ENCODE peak calls at places on chromosomes 16 and 17, in five cellular contexts. One of them, this sample, is unnamed.
A peak's percentile ranks its signal among the peaks of the same experiment; 100 is the strongest.

GRCh38 chr16:4053663-4054479 is 62.4 kb downstream of the ADCY9 start:
- DNase-seq in T-cell: no peak
- DNase-seq in stimulated activated naive CD8-positive, alpha-beta T cell treated with anti-CD3 and anti-CD28 coated beads, Interleukin-15, Interleukin-2, amounts not matched to agents 100 U/mL and 50 U/mL, for 24 hours: no peak
- DNase-seq in T-helper 1 cell: no peak
- DNase-seq in GDM1: no peak
- DNase-seq in this sample: no peak

GRCh38 chr16:57299009-57299718 is 14.7 kb upstream of the PLLP start:
- DNase-seq in GDM1: no peak
- DNase-seq in stimulated activated naive CD8-positive, alpha-beta T cell treated with anti-CD3 and anti-CD28 coated beads, Interleukin-15, Interleukin-2, amounts not matched to agents 100 U/mL and 50 U/mL, for 24 hours: peak; percentile 57
- DNase-seq in T-helper 1 cell: peak; percentile 30
- DNase-seq in T-cell: no peak
- DNase-seq in this sample: no peak

GRCh38 chr16:58462997-58463891 is 36.7 kb upstream of the NDRG4 start:
- DNase-seq in GDM1: no peak
- DNase-seq in stimulated activated naive CD8-positive, alpha-beta T cell treated with anti-CD3 and anti-CD28 coated beads, Interleukin-15, Interleukin-2, amounts not matched to agents 100 U/mL and 50 U/mL, for 24 hours: peak; percentile 14
- DNase-seq in T-helper 1 cell: no peak
- DNase-seq in T-cell: no peak
- DNase-seq in this sample: no peak

GRCh38 chr17:70772761-70773160 is 603.4 kb downstream of the KCNJ2 start:
- DNase-seq in T-helper 1 cell: no peak
- DNase-seq in T-cell: no peak
- DNase-seq in stimulated activated naive CD8-positive, alpha-beta T cell treated with anti-CD3 and anti-CD28 coated beads, Interleukin-15, Interleukin-2, amounts not matched to agents 100 U/mL and 50 U/mL, for 24 hours: no peak
- DNase-seq in GDM1: no peak
- DNase-seq in this sample: no peak

GRCh38 chr16:84005391-84005790 is 37.2 kb downstream of the SLC38A8 start:
- DNase-seq in stimulated activated naive CD8-positive, alpha-beta T cell treated with anti-CD3 and anti-CD28 coated beads, Interleukin-15, Interleukin-2, amounts not matched to agents 100 U/mL and 50 U/mL, for 24 hours: no peak
- DNase-seq in T-helper 1 cell: no peak
- DNase-seq in GDM1: no peak
- DNase-seq in T-cell: no peak
- DNase-seq in this sample: no peak

GRCh38 chr16:11045441-11045840 is 101.1 kb downstream of the CLEC16A start:
- DNase-seq in T-cell: no peak
- DNase-seq in T-helper 1 cell: no peak
- DNase-seq in GDM1: no peak
- DNase-seq in stimulated activated naive CD8-positive, alpha-beta T cell treated with anti-CD3 and anti-CD28 coated beads, Interleukin-15, Interleukin-2, amounts not matched to agents 100 U/mL and 50 U/mL, for 24 hours: no peak
- DNase-seq in this sample: no peak

GRCh38 chr16:72285728-72286127 is 113.8 kb upstream of the PMFBP1 start:
- DNase-seq in T-cell: no peak
- DNase-seq in GDM1: no peak
- DNase-seq in stimulated activated naive CD8-positive, alpha-beta T cell treated with anti-CD3 and anti-CD28 coated beads, Interleukin-15, Interleukin-2, amounts not matched to agents 100 U/mL and 50 U/mL, for 24 hours: no peak
- DNase-seq in T-helper 1 cell: no peak
- DNase-seq in this sample: no peak

GRCh38 chr17:14464741-14465140 is 163.9 kb downstream of the HS3ST3B1 start:
- DNase-seq in GDM1: no peak
- DNase-seq in T-helper 1 cell: no peak
- DNase-seq in T-cell: no peak
- DNase-seq in stimulated activated naive CD8-positive, alpha-beta T cell treated with anti-CD3 and anti-CD28 coated beads, Interleukin-15, Interleukin-2, amounts not matched to agents 100 U/mL and 50 U/mL, for 24 hours: no peak
- DNase-seq in this sample: no peak

GRCh38 chr17:1299729-1300579 is 20.5 kb downstream of the TRARG1 start:
- DNase-seq in T-cell: no peak
- DNase-seq in GDM1: no peak
- DNase-seq in T-helper 1 cell: no peak
- DNase-seq in stimulated activated naive CD8-positive, alpha-beta T cell treated with anti-CD3 and anti-CD28 coated beads, Interleukin-15, Interleukin-2, amounts not matched to agents 100 U/mL and 50 U/mL, for 24 hours: no peak
- DNase-seq in this sample: no peak

GRCh38 chr17:16243811-16244567 is 27.0 kb downstream of the PIGL start:
- DNase-seq in stimulated activated naive CD8-positive, alpha-beta T cell treated with anti-CD3 and anti-CD28 coated beads, Interleukin-15, Interleukin-2, amounts not matched to agents 100 U/mL and 50 U/mL, for 24 hours: no peak
- DNase-seq in GDM1: no peak
- DNase-seq in T-helper 1 cell: no peak
- DNase-seq in T-cell: no peak
- DNase-seq in this sample: no peak

GRCh38 chr16:64089697-64090096 is 1032.2 kb downstream of the CDH11 start:
- DNase-seq in stimulated activated naive CD8-positive, alpha-beta T cell treated with anti-CD3 and anti-CD28 coated beads, Interleukin-15, Interleukin-2, amounts not matched to agents 100 U/mL and 50 U/mL, for 24 hours: no peak
- DNase-seq in T-cell: no peak
- DNase-seq in T-helper 1 cell: no peak
- DNase-seq in GDM1: no peak
- DNase-seq in this sample: no peak

GRCh38 chr16:53881371-53881770 is 177.4 kb downstream of the FTO start:
- DNase-seq in stimulated activated naive CD8-positive, alpha-beta T cell treated with anti-CD3 and anti-CD28 coated beads, Interleukin-15, Interleukin-2, amounts not matched to agents 100 U/mL and 50 U/mL, for 24 hours: no peak
- DNase-seq in T-helper 1 cell: no peak
- DNase-seq in T-cell: no peak
- DNase-seq in GDM1: no peak
- DNase-seq in this sample: no peak

GRCh38 chr17:36928450-36929125 is 8.7 kb upstream of the LHX1 start:
- DNase-seq in GDM1: no peak
- DNase-seq in T-cell: no peak
- DNase-seq in stimulated activated naive CD8-positive, alpha-beta T cell treated with anti-CD3 and anti-CD28 coated beads, Interleukin-15, Interleukin-2, amounts not matched to agents 100 U/mL and 50 U/mL, for 24 hours: no peak
- DNase-seq in T-helper 1 cell: no peak
- DNase-seq in this sample: no peak

GRCh38 chr17:7322520-7323194 is 6.5 kb downstream of the NEURL4 start:
- DNase-seq in stimulated activated naive CD8-positive, alpha-beta T cell treated with anti-CD3 and anti-CD28 coated beads, Interleukin-15, Interleukin-2, amounts not matched to agents 100 U/mL and 50 U/mL, for 24 hours: no peak
- DNase-seq in T-helper 1 cell: no peak
- DNase-seq in T-cell: no peak
- DNase-seq in GDM1: no peak
- DNase-seq in this sample: no peak

GRCh38 chr17:75517277-75517865 is 1.0 kb downstream of the TSEN54 start:
- DNase-seq in stimulated activated naive CD8-positive, alpha-beta T cell treated with anti-CD3 and anti-CD28 coated beads, Interleukin-15, Interleukin-2, amounts not matched to agents 100 U/mL and 50 U/mL, for 24 hours: peak; percentile 52
- DNase-seq in T-cell: no peak
- DNase-seq in T-helper 1 cell: no peak
- DNase-seq in GDM1: no peak
- DNase-seq in this sample: peak; percentile 62

GRCh38 chr17:19546289-19547065 is 12.8 kb downstream of the SLC47A1 start:
- DNase-seq in stimulated activated naive CD8-positive, alpha-beta T cell treated with anti-CD3 and anti-CD28 coated beads, Interleukin-15, Interleukin-2, amounts not matched to agents 100 U/mL and 50 U/mL, for 24 hours: no peak
- DNase-seq in T-cell: no peak
- DNase-seq in GDM1: no peak
- DNase-seq in T-helper 1 cell: no peak
- DNase-seq in this sample: no peak

GRCh38 chr17:82862758-82863645 is 23.2 kb upstream of the ZNF750 start:
- DNase-seq in T-helper 1 cell: no peak
- DNase-seq in stimulated activated naive CD8-positive, alpha-beta T cell treated with anti-CD3 and anti-CD28 coated beads, Interleukin-15, Interleukin-2, amounts not matched to agents 100 U/mL and 50 U/mL, for 24 hours: no peak
- DNase-seq in GDM1: no peak
- DNase-seq in T-cell: no peak
- DNase-seq in this sample: peak; percentile 61

GRCh38 chr17:73278465-73279453 is 17.1 kb upstream of the CPSF4L start:
- DNase-seq in GDM1: no peak
- DNase-seq in T-helper 1 cell: no peak
- DNase-seq in T-cell: no peak
- DNase-seq in stimulated activated naive CD8-positive, alpha-beta T cell treated with anti-CD3 and anti-CD28 coated beads, Interleukin-15, Interleukin-2, amounts not matched to agents 100 U/mL and 50 U/mL, for 24 hours: no peak
- DNase-seq in this sample: no peak

GRCh38 chr17:73293031-73293430 is 18.8 kb downstream of the CDC42EP4 start:
- DNase-seq in T-cell: no peak
- DNase-seq in stimulated activated naive CD8-positive, alpha-beta T cell treated with anti-CD3 and anti-CD28 coated beads, Interleukin-15, Interleukin-2, amounts not matched to agents 100 U/mL and 50 U/mL, for 24 hours: no peak
- DNase-seq in GDM1: no peak
- DNase-seq in T-helper 1 cell: no peak
- DNase-seq in this sample: peak; percentile 61

GRCh38 chr17:76353599-76354316 is at the start of gene PRPSAP1:
- DNase-seq in GDM1: peak; percentile 85
- DNase-seq in T-helper 1 cell: peak; percentile 58
- DNase-seq in T-cell: peak; percentile 74
- DNase-seq in stimulated activated naive CD8-positive, alpha-beta T cell treated with anti-CD3 and anti-CD28 coated beads, Interleukin-15, Interleukin-2, amounts not matched to agents 100 U/mL and 50 U/mL, for 24 hours: peak; percentile 84
- DNase-seq in this sample: peak; percentile 91

GRCh38 chr16:54282923-54283734 is 3.5 kb downstream of the IRX3 start:
- DNase-seq in stimulated activated naive CD8-positive, alpha-beta T cell treated with anti-CD3 and anti-CD28 coated beads, Interleukin-15, Interleukin-2, amounts not matched to agents 100 U/mL and 50 U/mL, for 24 hours: no peak
- DNase-seq in GDM1: no peak
- DNase-seq in T-helper 1 cell: no peak
- DNase-seq in T-cell: no peak
- DNase-seq in this sample: peak; percentile 61

GRCh38 chr16:57261806-57262205 is 16.7 kb downstream of the ARL2BP start:
- DNase-seq in T-helper 1 cell: no peak
- DNase-seq in stimulated activated naive CD8-positive, alpha-beta T cell treated with anti-CD3 and anti-CD28 coated beads, Interleukin-15, Interleukin-2, amounts not matched to agents 100 U/mL and 50 U/mL, for 24 hours: no peak
- DNase-seq in GDM1: no peak
- DNase-seq in T-cell: no peak
- DNase-seq in this sample: peak; percentile 45

GRCh38 chr16:1530883-1531637 is 2.4 kb upstream of the TMEM204 start:
- DNase-seq in T-helper 1 cell: no peak
- DNase-seq in GDM1: no peak
- DNase-seq in stimulated activated naive CD8-positive, alpha-beta T cell treated with anti-CD3 and anti-CD28 coated beads, Interleukin-15, Interleukin-2, amounts not matched to agents 100 U/mL and 50 U/mL, for 24 hours: no peak
- DNase-seq in T-cell: no peak
- DNase-seq in this sample: no peak

GRCh38 chr17:65533855-65534457 is 27.5 kb downstream of the AXIN2 start:
- DNase-seq in T-cell: no peak
- DNase-seq in T-helper 1 cell: no peak
- DNase-seq in stimulated activated naive CD8-positive, alpha-beta T cell treated with anti-CD3 and anti-CD28 coated beads, Interleukin-15, Interleukin-2, amounts not matched to agents 100 U/mL and 50 U/mL, for 24 hours: no peak
- DNase-seq in GDM1: no peak
- DNase-seq in this sample: peak; percentile 9

GRCh38 chr16:87948119-87948545 is 3.1 kb upstream of the BANP start:
- DNase-seq in stimulated activated naive CD8-positive, alpha-beta T cell treated with anti-CD3 and anti-CD28 coated beads, Interleukin-15, Interleukin-2, amounts not matched to agents 100 U/mL and 50 U/mL, for 24 hours: no peak
- DNase-seq in T-cell: no peak
- DNase-seq in T-helper 1 cell: no peak
- DNase-seq in GDM1: no peak
- DNase-seq in this sample: no peak

GRCh38 chr17:77491921-77492445 is 351.2 kb downstream of the SEC14L1 start:
- DNase-seq in T-helper 1 cell: no peak
- DNase-seq in T-cell: peak; percentile 14
- DNase-seq in stimulated activated naive CD8-positive, alpha-beta T cell treated with anti-CD3 and anti-CD28 coated beads, Interleukin-15, Interleukin-2, amounts not matched to agents 100 U/mL and 50 U/mL, for 24 hours: peak; percentile 48
- DNase-seq in GDM1: no peak
- DNase-seq in this sample: peak; percentile 52

GRCh38 chr17:45750779-45751440 is 33.2 kb upstream of the CRHR1 start:
- DNase-seq in stimulated activated naive CD8-positive, alpha-beta T cell treated with anti-CD3 and anti-CD28 coated beads, Interleukin-15, Interleukin-2, amounts not matched to agents 100 U/mL and 50 U/mL, for 24 hours: no peak
- DNase-seq in T-helper 1 cell: no peak
- DNase-seq in GDM1: no peak
- DNase-seq in T-cell: no peak
- DNase-seq in this sample: no peak

GRCh38 chr16:2008631-2009301 is 855 bp downstream of the ZNF598 start:
- DNase-seq in T-helper 1 cell: no peak
- DNase-seq in GDM1: no peak
- DNase-seq in stimulated activated naive CD8-positive, alpha-beta T cell treated with anti-CD3 and anti-CD28 coated beads, Interleukin-15, Interleukin-2, amounts not matched to agents 100 U/mL and 50 U/mL, for 24 hours: peak; percentile 64
- DNase-seq in T-cell: no peak
- DNase-seq in this sample: no peak

GRCh38 chr17:16027708-16028584 is 28.3 kb downstream of the TTC19 start:
- DNase-seq in stimulated activated naive CD8-positive, alpha-beta T cell treated with anti-CD3 and anti-CD28 coated beads, Interleukin-15, Interleukin-2, amounts not matched to agents 100 U/mL and 50 U/mL, for 24 hours: peak; percentile 58
- DNase-seq in T-helper 1 cell: no peak
- DNase-seq in GDM1: no peak
- DNase-seq in T-cell: no peak
- DNase-seq in this sample: peak; percentile 69

GRCh38 chr17:4232168-4232813 is 31.5 kb downstream of the ANKFY1 start:
- DNase-seq in GDM1: no peak
- DNase-seq in stimulated activated naive CD8-positive, alpha-beta T cell treated with anti-CD3 and anti-CD28 coated beads, Interleukin-15, Interleukin-2, amounts not matched to agents 100 U/mL and 50 U/mL, for 24 hours: no peak
- DNase-seq in T-helper 1 cell: no peak
- DNase-seq in T-cell: no peak
- DNase-seq in this sample: no peak

GRCh38 chr16:65832679-65833078 is 533.8 kb upstream of the CDH5 start:
- DNase-seq in GDM1: no peak
- DNase-seq in stimulated activated naive CD8-positive, alpha-beta T cell treated with anti-CD3 and anti-CD28 coated beads, Interleukin-15, Interleukin-2, amounts not matched to agents 100 U/mL and 50 U/mL, for 24 hours: no peak
- DNase-seq in T-cell: no peak
- DNase-seq in T-helper 1 cell: no peak
- DNase-seq in this sample: no peak

GRCh38 chr17:48729335-48730239 is 1.0 kb upstream of the HOXB13 start:
- DNase-seq in T-helper 1 cell: no peak
- DNase-seq in T-cell: no peak
- DNase-seq in GDM1: no peak
- DNase-seq in stimulated activated naive CD8-positive, alpha-beta T cell treated with anti-CD3 and anti-CD28 coated beads, Interleukin-15, Interleukin-2, amounts not matched to agents 100 U/mL and 50 U/mL, for 24 hours: no peak
- DNase-seq in this sample: peak; percentile 28

GRCh38 chr16:69397821-69398521 is 12.2 kb upstream of the TERF2 start:
- DNase-seq in T-helper 1 cell: no peak
- DNase-seq in stimulated activated naive CD8-positive, alpha-beta T cell treated with anti-CD3 and anti-CD28 coated beads, Interleukin-15, Interleukin-2, amounts not matched to agents 100 U/mL and 50 U/mL, for 24 hours: no peak
- DNase-seq in T-cell: no peak
- DNase-seq in GDM1: no peak
- DNase-seq in this sample: no peak

GRCh38 chr17:27892866-27893769 is at the start of gene LYRM9:
- DNase-seq in GDM1: peak; percentile 92
- DNase-seq in stimulated activated naive CD8-positive, alpha-beta T cell treated with anti-CD3 and anti-CD28 coated beads, Interleukin-15, Interleukin-2, amounts not matched to agents 100 U/mL and 50 U/mL, for 24 hours: peak; percentile 98
- DNase-seq in T-helper 1 cell: peak; percentile 88
- DNase-seq in T-cell: peak; percentile 91
- DNase-seq in this sample: peak; percentile 80

GRCh38 chr16:10081201-10081940 is 100.9 kb downstream of the GRIN2A start:
- DNase-seq in T-cell: no peak
- DNase-seq in T-helper 1 cell: no peak
- DNase-seq in GDM1: no peak
- DNase-seq in stimulated activated naive CD8-positive, alpha-beta T cell treated with anti-CD3 and anti-CD28 coated beads, Interleukin-15, Interleukin-2, amounts not matched to agents 100 U/mL and 50 U/mL, for 24 hours: no peak
- DNase-seq in this sample: no peak

GRCh38 chr17:15493031-15493750 is 25.8 kb upstream of the CDRT4 start:
- DNase-seq in T-cell: no peak
- DNase-seq in GDM1: no peak
- DNase-seq in T-helper 1 cell: no peak
- DNase-seq in stimulated activated naive CD8-positive, alpha-beta T cell treated with anti-CD3 and anti-CD28 coated beads, Interleukin-15, Interleukin-2, amounts not matched to agents 100 U/mL and 50 U/mL, for 24 hours: no peak
- DNase-seq in this sample: no peak

GRCh38 chr17:65156835-65157565 is 19.8 kb downstream of the RGS9 start:
- DNase-seq in T-cell: no peak
- DNase-seq in T-helper 1 cell: no peak
- DNase-seq in GDM1: no peak
- DNase-seq in stimulated activated naive CD8-positive, alpha-beta T cell treated with anti-CD3 and anti-CD28 coated beads, Interleukin-15, Interleukin-2, amounts not matched to agents 100 U/mL and 50 U/mL, for 24 hours: no peak
- DNase-seq in this sample: no peak